ENCODE peak calls at places on chromosome 1, in ten cellular contexts. One of them, this sample, is unnamed.

GRCh38 chr1:208722592-208722991 is 478.4 kb upstream of the PLXNA2 start:
- DNase-seq in heart right ventricle: no peak
- DNase-seq in fibroblast of lung: no peak
- DNase-seq in uterus: no peak
- DNase-seq in SJSA1: no peak
- DNase-seq in neural progenitor cell: no peak
- DNase-seq in Peyer's patch: no peak
- DNase-seq in PC-9: no peak
- DNase-seq in psoas muscle: no peak
- DNase-seq in aorta: no peak
- DNase-seq in this sample: no peak

GRCh38 chr1:183159960-183160359 is 26.1 kb upstream of the LAMC2 start:
- DNase-seq in psoas muscle: no peak
- DNase-seq in fibroblast of lung: peak; percentile 87
- DNase-seq in heart right ventricle: no peak
- DNase-seq in uterus: no peak
- DNase-seq in PC-9: peak; percentile 97
- DNase-seq in neural progenitor cell: no peak
- DNase-seq in Peyer's patch: no peak
- DNase-seq in SJSA1: no peak
- DNase-seq in aorta: no peak
- DNase-seq in this sample: no peak

GRCh38 chr1:167676916-167677848 is 44.6 kb upstream of the MPZL1 start:
- DNase-seq in neural progenitor cell: no peak
- DNase-seq in SJSA1: no peak
- DNase-seq in uterus: no peak
- DNase-seq in Peyer's patch: no peak
- DNase-seq in aorta: no peak
- DNase-seq in heart right ventricle: no peak
- DNase-seq in PC-9: no peak
- DNase-seq in psoas muscle: no peak
- DNase-seq in fibroblast of lung: no peak
- DNase-seq in this sample: peak; percentile 53

GRCh38 chr1:150532860-150533259 is 16.3 kb upstream of the ADAMTSL4 start:
- DNase-seq in heart right ventricle: no peak
- DNase-seq in SJSA1: no peak
- DNase-seq in Peyer's patch: no peak
- DNase-seq in neural progenitor cell: no peak
- DNase-seq in aorta: peak; percentile 68
- DNase-seq in fibroblast of lung: peak; percentile 43
- DNase-seq in PC-9: no peak
- DNase-seq in uterus: no peak
- DNase-seq in psoas muscle: no peak
- DNase-seq in this sample: no peak

GRCh38 chr1:59081795-59082194 is 215.1 kb upstream of the FGGY start:
- DNase-seq in heart right ventricle: no peak
- DNase-seq in Peyer's patch: no peak
- DNase-seq in psoas muscle: no peak
- DNase-seq in neural progenitor cell: no peak
- DNase-seq in uterus: no peak
- DNase-seq in aorta: no peak
- DNase-seq in fibroblast of lung: peak; percentile 25
- DNase-seq in PC-9: no peak
- DNase-seq in SJSA1: no peak
- DNase-seq in this sample: no peak

GRCh38 chr1:228420968-228421826 is 4.5 kb upstream of the TRIM17 start:
- DNase-seq in heart right ventricle: no peak
- DNase-seq in PC-9: peak; percentile 52
- DNase-seq in aorta: peak; percentile 6
- DNase-seq in neural progenitor cell: no peak
- DNase-seq in SJSA1: no peak
- DNase-seq in uterus: no peak
- DNase-seq in fibroblast of lung: no peak
- DNase-seq in Peyer's patch: no peak
- DNase-seq in psoas muscle: no peak
- DNase-seq in this sample: no peak

GRCh38 chr1:235844776-235845175 is 21.9 kb downstream of the LYST start:
- DNase-seq in uterus: no peak
- DNase-seq in fibroblast of lung: no peak
- DNase-seq in neural progenitor cell: no peak
- DNase-seq in heart right ventricle: no peak
- DNase-seq in aorta: no peak
- DNase-seq in SJSA1: no peak
- DNase-seq in PC-9: no peak
- DNase-seq in Peyer's patch: no peak
- DNase-seq in psoas muscle: no peak
- DNase-seq in this sample: no peak

GRCh38 chr1:36172983-36173382 is 17.0 kb downstream of the MAP7D1 start:
- DNase-seq in Peyer's patch: no peak
- DNase-seq in SJSA1: no peak
- DNase-seq in uterus: no peak
- DNase-seq in psoas muscle: no peak
- DNase-seq in aorta: no peak
- DNase-seq in fibroblast of lung: peak; percentile 89
- DNase-seq in heart right ventricle: no peak
- DNase-seq in PC-9: peak; percentile 18
- DNase-seq in neural progenitor cell: no peak
- DNase-seq in this sample: no peak

GRCh38 chr1:199696225-199696624 is 331.3 kb upstream of the NR5A2 start:
- DNase-seq in Peyer's patch: no peak
- DNase-seq in aorta: no peak
- DNase-seq in fibroblast of lung: no peak
- DNase-seq in PC-9: no peak
- DNase-seq in neural progenitor cell: no peak
- DNase-seq in uterus: no peak
- DNase-seq in SJSA1: no peak
- DNase-seq in heart right ventricle: no peak
- DNase-seq in psoas muscle: no peak
- DNase-seq in this sample: no peak

GRCh38 chr1:234885601-234886000 is 243.0 kb downstream of the TOMM20 start:
- DNase-seq in aorta: no peak
- DNase-seq in heart right ventricle: no peak
- DNase-seq in psoas muscle: peak; percentile 64
- DNase-seq in neural progenitor cell: no peak
- DNase-seq in Peyer's patch: no peak
- DNase-seq in PC-9: no peak
- DNase-seq in SJSA1: no peak
- DNase-seq in fibroblast of lung: no peak
- DNase-seq in uterus: peak; percentile 52
- DNase-seq in this sample: no peak

GRCh38 chr1:114108741-114109255 is 44.9 kb downstream of the SYT6 start:
- DNase-seq in heart right ventricle: no peak
- DNase-seq in fibroblast of lung: peak; percentile 81
- DNase-seq in aorta: no peak
- DNase-seq in uterus: no peak
- DNase-seq in psoas muscle: no peak
- DNase-seq in PC-9: no peak
- DNase-seq in neural progenitor cell: no peak
- DNase-seq in SJSA1: peak; percentile 42
- DNase-seq in Peyer's patch: no peak
- DNase-seq in this sample: peak; percentile 25

GRCh38 chr1:29719253-29719652 is 482.9 kb downstream of the PTPRU start:
- DNase-seq in neural progenitor cell: no peak
- DNase-seq in heart right ventricle: no peak
- DNase-seq in aorta: no peak
- DNase-seq in psoas muscle: no peak
- DNase-seq in SJSA1: no peak
- DNase-seq in fibroblast of lung: peak; percentile 98
- DNase-seq in PC-9: no peak
- DNase-seq in uterus: no peak
- DNase-seq in Peyer's patch: no peak
- DNase-seq in this sample: no peak

GRCh38 chr1:166980818-166981217 is 5.5 kb upstream of the ILDR2 start:
- DNase-seq in Peyer's patch: no peak
- DNase-seq in SJSA1: no peak
- DNase-seq in heart right ventricle: no peak
- DNase-seq in uterus: no peak
- DNase-seq in fibroblast of lung: no peak
- DNase-seq in psoas muscle: no peak
- DNase-seq in neural progenitor cell: no peak
- DNase-seq in aorta: no peak
- DNase-seq in PC-9: no peak
- DNase-seq in this sample: no peak

GRCh38 chr1:33454646-33455282 is 17.7 kb upstream of the ZSCAN20 start:
- DNase-seq in SJSA1: peak; percentile 29
- DNase-seq in uterus: no peak
- DNase-seq in fibroblast of lung: peak; percentile 37
- DNase-seq in PC-9: no peak
- DNase-seq in heart right ventricle: no peak
- DNase-seq in psoas muscle: no peak
- DNase-seq in Peyer's patch: no peak
- DNase-seq in aorta: no peak
- DNase-seq in neural progenitor cell: no peak
- DNase-seq in this sample: no peak

GRCh38 chr1:98048234-98048633 is 127.4 kb upstream of the DPYD start:
- DNase-seq in neural progenitor cell: peak; percentile 92
- DNase-seq in uterus: peak; percentile 59
- DNase-seq in aorta: peak; percentile 94
- DNase-seq in psoas muscle: peak; percentile 72
- DNase-seq in Peyer's patch: peak; percentile 18
- DNase-seq in heart right ventricle: peak; percentile 76
- DNase-seq in fibroblast of lung: peak; percentile 94
- DNase-seq in PC-9: peak; percentile 59
- DNase-seq in SJSA1: peak; percentile 53
- DNase-seq in this sample: no peak

GRCh38 chr1:23593556-23594148 is 34.4 kb upstream of the ID3 start:
- DNase-seq in aorta: no peak
- DNase-seq in uterus: no peak
- DNase-seq in heart right ventricle: no peak
- DNase-seq in SJSA1: no peak
- DNase-seq in PC-9: peak; percentile 88
- DNase-seq in psoas muscle: peak; percentile 31
- DNase-seq in Peyer's patch: peak; percentile 58
- DNase-seq in neural progenitor cell: no peak
- DNase-seq in fibroblast of lung: peak; percentile 63
- DNase-seq in this sample: peak; percentile 70

GRCh38 chr1:46003315-46003714 is 129.1 kb downstream of the PIK3R3 start:
- DNase-seq in fibroblast of lung: no peak
- DNase-seq in psoas muscle: no peak
- DNase-seq in aorta: no peak
- DNase-seq in uterus: no peak
- DNase-seq in neural progenitor cell: no peak
- DNase-seq in SJSA1: no peak
- DNase-seq in PC-9: no peak
- DNase-seq in Peyer's patch: no peak
- DNase-seq in heart right ventricle: no peak
- DNase-seq in this sample: no peak

GRCh38 chr1:46131093-46131492 is 1.3 kb downstream of the PIK3R3 start:
- DNase-seq in neural progenitor cell: no peak
- DNase-seq in uterus: no peak
- DNase-seq in Peyer's patch: no peak
- DNase-seq in fibroblast of lung: no peak
- DNase-seq in SJSA1: peak; percentile 41
- DNase-seq in heart right ventricle: no peak
- DNase-seq in aorta: no peak
- DNase-seq in PC-9: no peak
- DNase-seq in psoas muscle: no peak
- DNase-seq in this sample: no peak

GRCh38 chr1:231625975-231626534 is 535 bp upstream of the DISC1 start:
- DNase-seq in uterus: no peak
- DNase-seq in neural progenitor cell: no peak
- DNase-seq in SJSA1: no peak
- DNase-seq in Peyer's patch: no peak
- DNase-seq in fibroblast of lung: no peak
- DNase-seq in psoas muscle: no peak
- DNase-seq in heart right ventricle: no peak
- DNase-seq in aorta: no peak
- DNase-seq in PC-9: peak; percentile 4
- DNase-seq in this sample: no peak

GRCh38 chr1:221089803-221090202 is 210.6 kb downstream of the HLX start:
- DNase-seq in Peyer's patch: no peak
- DNase-seq in neural progenitor cell: no peak
- DNase-seq in PC-9: no peak
- DNase-seq in fibroblast of lung: no peak
- DNase-seq in uterus: no peak
- DNase-seq in heart right ventricle: no peak
- DNase-seq in SJSA1: no peak
- DNase-seq in aorta: no peak
- DNase-seq in psoas muscle: no peak
- DNase-seq in this sample: no peak
- H3K4me3 ChIP-seq in Peyer's patch: no peak overlapping the region
- H3K4me3 ChIP-seq in neural progenitor cell: no peak overlapping the region
- H3K4me3 ChIP-seq in PC-9: no peak overlapping the region
- H3K4me3 ChIP-seq in fibroblast of lung: no peak overlapping the region
- H3K4me3 ChIP-seq in uterus: no peak overlapping the region
- H3K4me3 ChIP-seq in heart right ventricle: no peak overlapping the region
- H3K4me3 ChIP-seq in SJSA1: no peak overlapping the region
- H3K4me3 ChIP-seq in aorta: no peak overlapping the region
- H3K4me3 ChIP-seq in psoas muscle: no peak overlapping the region
- H3K4me3 ChIP-seq in this sample: no peak overlapping the region

GRCh38 chr1:193831465-193831864 is 645.1 kb upstream of the B3GALT2 start:
- DNase-seq in heart right ventricle: no peak
- DNase-seq in fibroblast of lung: no peak
- DNase-seq in SJSA1: no peak
- DNase-seq in uterus: no peak
- DNase-seq in Peyer's patch: no peak
- DNase-seq in aorta: no peak
- DNase-seq in psoas muscle: no peak
- DNase-seq in PC-9: no peak
- DNase-seq in neural progenitor cell: no peak
- DNase-seq in this sample: no peak
- H3K36me3 ChIP-seq in heart right ventricle: no peaks in the 10 kb centered on the region
- H3K36me3 ChIP-seq in fibroblast of lung: no peaks in the 10 kb centered on the region
- H3K36me3 ChIP-seq in SJSA1: no peaks in the 10 kb centered on the region
- H3K36me3 ChIP-seq in uterus: no peaks in the 10 kb centered on the region
- H3K36me3 ChIP-seq in Peyer's patch: no peaks in the 10 kb centered on the region
- H3K36me3 ChIP-seq in aorta: no peaks in the 10 kb centered on the region
- H3K36me3 ChIP-seq in psoas muscle: no peaks in the 10 kb centered on the region
- H3K36me3 ChIP-seq in PC-9: no peaks in the 10 kb centered on the region
- H3K36me3 ChIP-seq in neural progenitor cell: no peaks in the 10 kb centered on the region
- H3K36me3 ChIP-seq in this sample: no peaks in the 10 kb centered on the region

DNA sequence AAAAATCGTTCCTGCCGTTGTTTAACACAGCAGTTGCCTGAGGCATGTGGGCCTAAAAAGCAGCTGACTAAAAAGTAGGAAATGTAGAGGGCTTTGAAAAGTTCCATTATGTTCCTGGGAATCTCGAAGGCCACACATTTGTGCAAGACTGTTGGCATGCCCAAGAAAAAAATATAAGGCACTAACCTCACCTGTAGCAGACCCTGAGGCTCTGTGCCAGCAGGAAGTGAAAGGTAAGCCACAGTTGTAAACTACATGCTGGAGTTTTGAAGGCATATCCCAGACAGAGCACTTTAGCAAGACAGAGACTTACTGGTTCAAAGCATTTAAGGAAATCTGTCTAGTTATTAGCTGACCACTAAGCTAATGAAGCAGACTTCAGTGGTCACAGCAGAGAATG is 52.7 kb downstream of the TRMT1L start:
- DNase-seq in aorta: no peak
- DNase-seq in PC-9: no peak
- DNase-seq in fibroblast of lung: no peak
- DNase-seq in neural progenitor cell: no peak
- DNase-seq in Peyer's patch: no peak
- DNase-seq in heart right ventricle: no peak
- DNase-seq in SJSA1: no peak
- DNase-seq in uterus: no peak
- DNase-seq in psoas muscle: no peak
- DNase-seq in this sample: no peak
- H3K4me3 ChIP-seq in aorta: no peak overlapping the region
- H3K4me3 ChIP-seq in PC-9: no peak overlapping the region
- H3K4me3 ChIP-seq in fibroblast of lung: no peak overlapping the region
- H3K4me3 ChIP-seq in neural progenitor cell: no peak overlapping the region
- H3K4me3 ChIP-seq in Peyer's patch: no peak overlapping the region
- H3K4me3 ChIP-seq in heart right ventricle: no peak overlapping the region
- H3K4me3 ChIP-seq in SJSA1: no peak overlapping the region
- H3K4me3 ChIP-seq in uterus: no peak overlapping the region
- H3K4me3 ChIP-seq in psoas muscle: no peak overlapping the region
- H3K4me3 ChIP-seq in this sample: no peak overlapping the region

GRCh38 chr1:211296396-211296795 is 30.2 kb upstream of the TRAF5 start:
- DNase-seq in aorta: no peak
- DNase-seq in PC-9: no peak
- DNase-seq in psoas muscle: no peak
- DNase-seq in neural progenitor cell: no peak
- DNase-seq in fibroblast of lung: no peak
- DNase-seq in heart right ventricle: no peak
- DNase-seq in uterus: no peak
- DNase-seq in SJSA1: no peak
- DNase-seq in Peyer's patch: no peak
- DNase-seq in this sample: no peak
- H3K36me3 ChIP-seq in aorta: peaks cover 4% of the 10 kb centered on the region
- H3K36me3 ChIP-seq in PC-9: peaks cover 33% of the 10 kb centered on the region
- H3K36me3 ChIP-seq in psoas muscle: no peaks in the 10 kb centered on the region
- H3K36me3 ChIP-seq in neural progenitor cell: peaks cover 26% of the 10 kb centered on the region
- H3K36me3 ChIP-seq in fibroblast of lung: no peaks in the 10 kb centered on the region
- H3K36me3 ChIP-seq in heart right ventricle: peaks cover 4% of the 10 kb centered on the region
- H3K36me3 ChIP-seq in uterus: no peaks in the 10 kb centered on the region
- H3K36me3 ChIP-seq in SJSA1: peaks cover 65% of the 10 kb centered on the region
- H3K36me3 ChIP-seq in Peyer's patch: no peaks in the 10 kb centered on the region
- H3K36me3 ChIP-seq in this sample: peaks cover 3% of the 10 kb centered on the region

This sample was measured in GM06990.